ENCODE peak calls at places on chromosomes 3 and 15, in nine cellular contexts. L is mesothelial cell of epicardium; C is stimulated activated CD4-positive, alpha-beta T cell treated with anti-CD3 and anti-CD28 coated beads, TNF-alpha, amount 100 ng/mL, for 24 hours; X is stomach; P is Karpas-422; T is C1 segment of cervical spinal cord; R is NCI-H510A; W is effector memory CD4-positive, alpha-beta T cell; D is GM23338. U is an unnamed sample.
A peak's percentile ranks its signal among the peaks of the same experiment; 100 is the strongest.

GRCh38 chr3:194739498-194740284 is 54.0 kb downstream of the FAM43A start:
- DNase-seq in L (no peak), C (no peak), X (no peak), P (no peak), T (no peak), R (no peak), W (no peak), D (no peak), U (no peak)

GRCh38 chr15:98896002-98896721 is 111.4 kb downstream of the PGPEP1L start:
- DNase-seq in L (no peak), C (no peak), X (no peak), P (no peak), T (no peak), R (no peak), W (no peak), D (no peak), U (no peak)

GRCh38 chr3:12318758-12319621 is 30.1 kb downstream of the PPARG start:
- DNase-seq in L (no peak), C (no peak), X (no peak), P (no peak), T (no peak), R (no peak), W (no peak), D (no peak), U (no peak)

GRCh38 chr3:38585791-38586420 is 63.6 kb downstream of the SCN5A start:
- DNase-seq in L (peak; percentile 5), C (no peak), X (peak; percentile 9), P (no peak), T (no peak), R (no peak), W (no peak), D (no peak), U (no peak)

GRCh38 chr3:138027821-138028220 is 17.9 kb downstream of the CLDN18 start:
- DNase-seq in L (no peak), C (no peak), X (no peak), P (no peak), T (no peak), R (no peak), W (no peak), D (no peak), U (no peak)

GRCh38 chr15:77013786-77014136 is 18.8 kb downstream of the PSTPIP1 start:
- DNase-seq in L (no peak), C (peak; percentile 69), X (peak; percentile 49), P (peak; percentile 72), T (no peak), R (no peak), W (peak; percentile 75), D (no peak), U (no peak)

GRCh38 chr3:132255041-132255745 is 62.0 kb upstream of the ACP3 start:
- DNase-seq in L (no peak), C (no peak), X (no peak), P (no peak), T (no peak), R (no peak), W (no peak), D (peak; percentile 8), U (no peak)

GRCh38 chr3:79729096-79729495 is 38.7 kb downstream of the ROBO1 start:
- DNase-seq in L (peak; percentile 22), C (no peak), X (no peak), P (no peak), T (no peak), R (no peak), W (no peak), D (no peak), U (no peak)

GRCh38 chr15:52440414-52440813 is 88.3 kb downstream of the MYO5A start:
- DNase-seq in L (no peak), C (peak; percentile 6), X (no peak), P (no peak), T (no peak), R (no peak), W (no peak), D (no peak), U (no peak)

GRCh38 chr3:151770941-151771340 is 37.2 kb downstream of the AADACL2 start:
- DNase-seq in L (no peak), C (no peak), X (peak; percentile 73), P (no peak), T (no peak), R (no peak), W (no peak), D (no peak), U (no peak)

GRCh38 chr3:54951405-54951804 is 23.5 kb upstream of the LRTM1 start:
- DNase-seq in L (peak; percentile 46), C (no peak), X (peak; percentile 37), P (peak; percentile 59), T (peak; percentile 36), R (peak; percentile 10), W (no peak), D (peak; percentile 77), U (peak; percentile 46)

GRCh38 chr15:92277776-92278175 is 115.9 kb upstream of the ST8SIA2 start:
- DNase-seq in L (no peak), C (no peak), X (no peak), P (peak; percentile 71), T (no peak), R (no peak), W (no peak), D (peak; percentile 37), U (no peak)

GRCh38 chr3:97967966-97968365 is 4.3 kb downstream of the RIOX2 start:
- DNase-seq in L (no peak), C (no peak), X (no peak), P (no peak), T (no peak), R (no peak), W (no peak), D (peak; percentile 56), U (no peak)

GRCh38 chr3:133991209-133991608 is 38.5 kb downstream of the SLCO2A1 start:
- DNase-seq in L (no peak), C (no peak), X (no peak), P (no peak), T (no peak), R (no peak), W (no peak), D (no peak), U (no peak)

GRCh38 chr3:160665784-160666526 is 11.0 kb upstream of the ARL14 start:
- DNase-seq in L (no peak), C (no peak), X (no peak), P (no peak), T (no peak), R (no peak), W (no peak), D (no peak), U (no peak)

GRCh38 chr3:129207347-129207947 is 23.8 kb upstream of the CNBP start:
- DNase-seq in L (no peak), C (no peak), X (no peak), P (no peak), T (no peak), R (no peak), W (no peak), D (no peak), U (no peak)

GRCh38 chr15:74317820-74318375 is 49.5 kb downstream of the CYP11A1 start:
- DNase-seq in L (no peak), C (no peak), X (no peak), P (no peak), T (no peak), R (no peak), W (no peak), D (no peak), U (no peak)